ENCODE peak calls at places on chromosome 2, in six cellular contexts. T is tibial artery; E is CD8-positive, alpha-beta T cell; F is upper lobe of right lung; B is ovary; N is PC-3. W is an unnamed sample. For H3K4me1, the result is how much of the 10 kb centered on the place peaks cover.

GRCh38 chr2:138787053-138787666 is 7.0 kb upstream of the NXPH2 start:
- DNase-seq in T (no peak), E (no peak), F (no peak), B (no peak), N (peak), W (no peak)

GRCh38 chr2:235444101-235444597 is 49.7 kb upstream of the AGAP1 start:
- DNase-seq in E (no peak), N (peak), F (no peak), T (no peak), B (no peak), W (no peak)

GRCh38 chr2:37156857-37157714 is at the start of gene EIF2AK2:
- DNase-seq in N (peak), E (peak), F (peak), B (peak), T (peak), W (peak)

GRCh38 chr2:6008186-6008585 is 316.0 kb downstream of the SOX11 start:
- DNase-seq in E (no peak), F (no peak), T (no peak), N (no peak), B (no peak), W (no peak)

GRCh38 chr2:64203131-64204005 is 59.1 kb upstream of the PELI1 start:
- DNase-seq in E (no peak), F (no peak), T (no peak), B (no peak), N (peak), W (no peak)

GRCh38 chr2:14866953-14867352 is 234.4 kb downstream of the LRATD1 start:
- DNase-seq in B (no peak), E (no peak), N (peak), F (no peak), T (no peak), W (no peak)

GRCh38 chr2:184692137-184692734 is 93.9 kb downstream of the ZNF804A start:
- DNase-seq in N (no peak), E (no peak), F (no peak), B (no peak), T (no peak), W (no peak)

GRCh38 chr2:187709063-187709462 is 154.8 kb upstream of the TFPI start:
- DNase-seq in T (no peak), N (no peak), F (no peak), E (no peak), B (no peak), W (no peak)

GRCh38 chr2:8148260-8148880 is 533.5 kb upstream of the ID2 start:
- DNase-seq in T (no peak), N (peak), F (no peak), B (no peak), E (no peak), W (no peak)

GRCh38 chr2:1854747-1855146 is 110.4 kb upstream of the PXDN start:
- DNase-seq in B (no peak), N (peak), F (no peak), E (no peak), T (no peak), W (no peak)

GRCh38 chr2:165902929-165903328 is 50.6 kb downstream of the TTC21B start:
- DNase-seq in T (no peak), E (no peak), B (no peak), F (no peak), N (no peak), W (no peak)

GRCh38 chr2:46325178-46325928 is 28.1 kb downstream of the EPAS1 start:
- DNase-seq in N (no peak), F (no peak), T (no peak), E (no peak), B (no peak), W (no peak)

GRCh38 chr2:174535083-174535482 is 48.3 kb upstream of the GPR155 start:
- DNase-seq in T (no peak), F (no peak), B (no peak), N (no peak), E (no peak), W (no peak)

GRCh38 chr2:201205516-201205850 is 22.5 kb downstream of the CASP10 start:
- DNase-seq in N (no peak), B (no peak), E (no peak), F (no peak), T (no peak), W (no peak)

GRCh38 chr2:47043142-47043890 is 111.8 kb downstream of the STPG4 start:
- DNase-seq in E (no peak), F (no peak), B (peak), T (peak), N (peak), W (peak)

GRCh38 chr2:104378853-104379374 is 475.0 kb upstream of the POU3F3 start:
- DNase-seq in B (no peak), T (no peak), N (no peak), E (no peak), F (no peak), W (no peak)

GRCh38 chr2:137107925-137108324 is 342.6 kb downstream of the THSD7B start:
- DNase-seq in B (no peak), F (no peak), E (no peak), T (no peak), N (no peak), W (no peak)

GRCh38 chr2:172783091-172783898 is 47.6 kb downstream of the RAPGEF4 start:
- DNase-seq in N (peak), F (no peak), E (no peak), T (no peak), B (no peak), W (no peak)

GRCh38 chr2:237195396-237196119 is 109.9 kb downstream of the COPS8 start:
- DNase-seq in E (no peak), B (no peak), N (no peak), F (no peak), T (no peak), W (no peak)

GRCh38 chr2:221454459-221455105 is 117.5 kb downstream of the EPHA4 start:
- DNase-seq in N (no peak), F (no peak), E (no peak), T (no peak), B (no peak), W (no peak)

GRCh38 chr2:67871696-67872320 is 191.0 kb downstream of the C1D start:
- DNase-seq in B (no peak), N (peak), F (no peak), E (no peak), T (peak), W (no peak)

GRCh38 chr2:199696048-199696447 is 154.9 kb downstream of the FTCDNL1 start:
- DNase-seq in E (no peak), F (no peak), B (peak), T (no peak), N (no peak), W (no peak)

GRCh38 chr2:218710687-218711549 is at the start of gene TTLL4:
- DNase-seq in N (peak), F (peak), E (peak), T (peak), B (peak), W (peak)

GRCh38 chr2:209946539-209946938 is 55.9 kb upstream of the RPE start:
- DNase-seq in B (no peak), F (no peak), N (peak), E (no peak), T (no peak), W (no peak)

GRCh38 chr2:29766191-29766590 is 155.2 kb downstream of the ALK start:
- DNase-seq in T (no peak), F (no peak), E (no peak), N (peak), B (no peak), W (no peak)

GRCh38 chr2:45104429-45104828 is 95.2 kb upstream of the SIX2 start:
- DNase-seq in B (no peak), E (no peak), T (no peak), F (no peak), N (no peak), W (no peak)

GRCh38 chr2:24418166-24418843 is 58.0 kb upstream of the ITSN2 start:
- DNase-seq in E (no peak), F (no peak), T (no peak), N (no peak), B (no peak), W (no peak)

GRCh38 chr2:126634273-126634861 is 21.6 kb upstream of the GYPC start:
- DNase-seq in N (peak), F (no peak), B (no peak), T (no peak), E (no peak), W (no peak)

GRCh38 chr2:162293122-162293781 is 25.2 kb downstream of the IFIH1 start:
- DNase-seq in F (no peak), T (no peak), E (no peak), B (no peak), N (peak), W (no peak)

GRCh38 chr2:219541611-219542180 is 1.9 kb downstream of the CHPF start:
- DNase-seq in T (peak), E (peak), F (peak), B (peak), N (peak), W (peak)

GRCh38 chr2:230671117-230671516 is 41.5 kb upstream of the CAB39 start:
- DNase-seq in N (peak), B (no peak), T (no peak), F (no peak), E (no peak), W (no peak)

GRCh38 chr2:112848833-112849232 is 12.3 kb upstream of the IL1B start:
- DNase-seq in F (no peak), N (no peak), B (no peak), T (no peak), E (no peak), W (no peak)

GRCh38 chr2:118642501-118642900 is 204.9 kb downstream of the EN1 start:
- DNase-seq in E (no peak), B (no peak), T (no peak), F (no peak), N (no peak), W (no peak)

GRCh38 chr2:235855011-235855410 is 313.2 kb downstream of the GBX2 start:
- DNase-seq in F (no peak), T (no peak), E (no peak), B (no peak), N (peak), W (no peak)

GRCh38 chr2:3672861-3673670 is 15.1 kb downstream of the ALLC start:
- DNase-seq in F (peak), E (no peak), B (no peak), T (no peak), N (no peak), W (no peak)

GRCh38 chr2:128241896-128242295 is 76.8 kb downstream of the HS6ST1 start:
- DNase-seq in N (no peak), F (no peak), T (no peak), E (no peak), B (no peak), W (no peak)

GRCh38 chr2:105344704-105345345 is 7.5 kb downstream of the C2orf49 start:
- DNase-seq in T (no peak), E (no peak), B (no peak), N (peak), F (no peak), W (no peak)

GRCh38 chr2:205683179-205683978 is 1.1 kb downstream of the NRP2 start:
- DNase-seq in N (peak), E (no peak), T (no peak), F (no peak), B (no peak), W (peak)

GRCh38 chr2:108278631-108279030 is 10.1 kb upstream of the SULT1C2 start:
- DNase-seq in E (no peak), B (no peak), N (no peak), T (no peak), F (no peak), W (no peak)

GRCh38 chr2:105454801-105455485 is 56.1 kb upstream of the FHL2 start:
- DNase-seq in E (no peak), B (peak), F (no peak), T (no peak), N (peak), W (no peak)

GRCh38 chr2:120344991-120345975 is 653 bp upstream of the INHBB start:
- DNase-seq in B (peak), E (no peak), N (peak), F (no peak), T (no peak), W (no peak)
- H3K27ac ChIP-seq in B (no peak), E (no peak), N (peak), F (peak), T (peak), W (no peak)

GRCh38 chr2:207157162-207157481 is 8.6 kb downstream of the KLF7 start:
- DNase-seq in F (no peak), N (no peak), B (no peak), T (no peak), E (no peak), W (no peak)
- H3K4me1 ChIP-seq in F (half or more), N (under half), B (under half), T (half or more), E (half or more), W (half or more)

GRCh38 chr2:42328148-42328833 is 32.7 kb downstream of the COX7A2L start:
- DNase-seq in B (no peak), N (peak), E (no peak), T (no peak), F (no peak), W (no peak)
- TF ChIP-seq CTCF in B (peak), N (peak), E (peak), T (peak), F (peak), W (peak)

DNA sequence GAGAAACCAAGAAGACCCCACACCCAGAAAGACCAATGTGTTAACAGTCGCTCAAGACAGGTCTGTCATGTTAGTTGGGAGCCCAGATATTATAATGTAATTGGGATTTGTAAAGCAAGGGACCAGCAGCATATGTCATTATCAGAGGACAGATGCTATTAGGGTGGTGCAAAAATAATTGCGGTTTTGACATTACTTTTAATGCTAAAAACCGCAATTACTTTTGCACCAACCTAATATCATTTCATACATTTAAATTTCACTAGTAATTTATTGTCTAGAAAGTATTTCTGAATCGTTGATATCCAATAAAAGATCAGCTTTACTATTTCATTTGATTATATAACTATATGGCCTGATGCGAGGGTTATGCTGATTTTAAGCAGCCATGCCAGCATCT is 131.2 kb downstream of the TTN start:
- DNase-seq in N (no peak), E (no peak), B (no peak), F (no peak), T (no peak), W (no peak)
- H3K27ac ChIP-seq in N (no peak), E (no peak), B (no peak), F (no peak), T (no peak), W (no peak)

GRCh38 chr2:60364441-60364840 is 189.0 kb downstream of the BCL11A start:
- DNase-seq in B (no peak), T (no peak), E (no peak), F (no peak), N (no peak), W (peak)
- H3K4me1 ChIP-seq in B (under half), T (under half), E (under half), F (under half), N (under half), W (under half)

GRCh38 chr2:97748397-97748796 is 35.0 kb downstream of the ZAP70 start:
- DNase-seq in E (peak), B (no peak), F (no peak), N (peak), T (no peak), W (no peak)
- TF ChIP-seq CTCF in E (peak), B (no peak), F (peak), N (peak), T (no peak), W (no peak)

DNA sequence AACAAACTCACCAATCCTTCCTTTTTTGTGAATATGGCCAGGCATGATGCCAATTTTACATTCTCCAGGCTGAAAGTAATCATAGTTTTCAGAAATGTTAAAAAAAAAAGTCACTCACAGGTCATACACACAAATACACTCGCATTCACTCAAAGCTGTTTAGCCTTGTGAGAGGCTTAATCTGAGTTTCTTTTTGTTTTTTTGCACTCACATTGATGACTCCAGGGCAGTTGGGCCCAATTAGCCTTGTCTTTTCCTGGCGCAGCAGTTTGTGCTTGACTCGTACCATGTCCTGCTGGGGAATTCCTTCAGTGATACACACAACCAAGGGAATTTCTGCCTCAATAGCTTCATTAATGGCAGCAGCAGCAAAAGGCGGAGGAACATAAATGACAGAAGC is 18.0 kb downstream of the SUCLG1 start:
- DNase-seq in B (no peak), N (no peak), E (no peak), F (no peak), T (no peak), W (no peak)
- H3K27ac ChIP-seq in B (no peak), N (no peak), E (no peak), F (no peak), T (no peak), W (no peak)

DNA sequence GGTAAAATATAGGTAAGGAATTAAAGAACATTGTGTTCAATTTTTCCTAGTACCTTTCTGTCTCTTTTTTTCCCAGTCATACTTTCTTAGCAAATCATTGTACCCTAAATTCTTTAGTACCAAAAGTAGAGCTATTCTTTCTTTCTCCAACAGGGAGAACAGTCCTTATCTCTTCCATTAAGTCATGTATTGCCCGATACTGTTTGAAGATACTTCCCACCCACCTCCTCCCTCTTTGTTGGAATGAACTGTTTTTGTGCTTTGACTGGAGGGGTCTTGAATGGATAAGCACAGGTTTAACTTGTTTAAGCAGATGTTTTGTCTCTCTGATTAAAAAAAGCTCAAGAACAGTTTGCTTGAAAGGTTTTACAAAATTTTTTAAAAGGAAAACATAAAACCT is 41.3 kb downstream of the RAB10 start:
- DNase-seq in B (no peak), E (no peak), T (no peak), N (no peak), F (no peak), W (no peak)
- H3K4me1 ChIP-seq in B (under half), E (under half), T (under half), N (half or more), F (under half), W (under half)

DNA sequence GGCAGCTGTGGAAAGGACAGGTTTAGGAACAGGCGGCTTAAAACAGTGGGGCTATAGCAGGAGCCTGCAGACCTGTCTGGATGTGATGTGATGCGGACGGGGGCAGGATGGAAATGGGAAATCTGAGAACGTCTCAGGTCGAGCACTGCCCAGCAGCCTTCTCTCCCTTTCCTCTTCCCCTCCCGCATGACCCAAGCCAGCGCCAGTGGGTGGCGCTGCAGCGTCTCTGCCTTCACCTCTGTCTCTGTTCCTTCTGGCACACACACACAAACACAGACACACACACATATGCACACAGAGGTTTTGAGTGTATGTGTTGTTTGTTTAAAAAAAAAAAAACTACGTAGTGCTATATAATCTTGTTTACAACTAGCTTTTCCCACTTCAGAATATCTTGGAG is 82.0 kb upstream of the SLC66A3 start:
- DNase-seq in N (peak), E (no peak), F (peak), T (peak), B (no peak), W (no peak)
- TF ChIP-seq CTCF in N (peak), E (no peak), F (peak), T (no peak), B (no peak), W (peak)

GRCh38 chr2:88810017-88810416 is 118.5 kb downstream of the RPIA start:
- DNase-seq in E (no peak), F (no peak), T (no peak), N (no peak), B (no peak), W (no peak)

GRCh38 chr2:88807237-88807962 is 115.9 kb downstream of the RPIA start:
- DNase-seq in T (no peak), B (no peak), N (no peak), F (peak), E (no peak), W (no peak)

GRCh38 chr2:88810488-88810887 is 119.0 kb downstream of the RPIA start:
- DNase-seq in N (no peak), E (no peak), B (no peak), T (no peak), F (no peak), W (no peak)

GRCh38 chr2:88808083-88808482 is 116.6 kb downstream of the RPIA start:
- DNase-seq in N (no peak), B (no peak), E (no peak), F (no peak), T (no peak), W (no peak)

DNA sequence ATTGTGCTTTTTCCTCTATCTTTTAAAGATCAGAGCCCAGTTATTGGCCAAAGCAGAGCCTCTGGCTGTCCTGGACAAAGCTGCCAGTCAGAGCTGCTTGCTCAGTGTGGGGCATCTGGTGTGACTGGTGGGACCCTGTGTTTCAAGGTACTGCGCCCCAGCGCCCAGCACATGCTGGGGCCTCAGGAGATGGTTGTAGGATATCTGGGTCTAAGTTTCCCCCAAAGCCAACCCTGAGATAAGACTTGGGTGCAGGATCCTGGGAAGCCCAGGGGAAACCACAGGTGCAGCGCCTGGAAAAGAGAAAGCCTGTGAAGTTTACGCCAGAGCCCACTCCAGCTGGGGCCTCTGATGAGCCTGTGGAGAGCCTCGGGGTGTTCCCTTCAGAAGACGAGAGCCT is 117.7 kb downstream of the RPIA start:
- DNase-seq in F (peak), N (no peak), E (no peak), T (no peak), B (no peak), W (no peak)
- H3K27ac ChIP-seq in F (no peak), N (no peak), E (no peak), T (no peak), B (no peak), W (no peak)